ENCODE peak calls at places on chromosomes 12 and 14, in seven cellular contexts. One of them, this sample, is unnamed.

GRCh38 chr12:12172106-12172511 is 94.7 kb downstream of the LRP6 start:
- DNase-seq in HCEC 1CT: no peak
- DNase-seq in pancreas: no peak
- DNase-seq in GM12891: peak; percentile 9
- DNase-seq in aorta: no peak
- DNase-seq in stimulated activated CD8-positive, alpha-beta memory T cell treated with anti-CD3 and anti-CD28 coated beads, Interleukin-4, amount 100 ng/mL, for 1 hour: no peak
- DNase-seq in stimulated activated CD4-positive, alpha-beta T cell treated with anti-CD3 and anti-CD28 coated beads, Interleukin-4, amount 100 ng/mL, for 24 hours: peak; percentile 4
- DNase-seq in this sample: no peak

GRCh38 chr12:109448707-109449390 is 28.3 kb downstream of the KCTD10 start:
- DNase-seq in pancreas: no peak
- DNase-seq in aorta: no peak
- DNase-seq in stimulated activated CD8-positive, alpha-beta memory T cell treated with anti-CD3 and anti-CD28 coated beads, Interleukin-4, amount 100 ng/mL, for 1 hour: no peak
- DNase-seq in GM12891: no peak
- DNase-seq in HCEC 1CT: no peak
- DNase-seq in stimulated activated CD4-positive, alpha-beta T cell treated with anti-CD3 and anti-CD28 coated beads, Interleukin-4, amount 100 ng/mL, for 24 hours: no peak
- DNase-seq in this sample: no peak

GRCh38 chr14:93959239-93960107 is 16.9 kb downstream of the ASB2 start:
- DNase-seq in HCEC 1CT: peak; percentile 84
- DNase-seq in GM12891: peak; percentile 82
- DNase-seq in stimulated activated CD4-positive, alpha-beta T cell treated with anti-CD3 and anti-CD28 coated beads, Interleukin-4, amount 100 ng/mL, for 24 hours: peak; percentile 96
- DNase-seq in aorta: peak; percentile 88
- DNase-seq in pancreas: peak; percentile 60
- DNase-seq in stimulated activated CD8-positive, alpha-beta memory T cell treated with anti-CD3 and anti-CD28 coated beads, Interleukin-4, amount 100 ng/mL, for 1 hour: peak; percentile 74
- DNase-seq in this sample: peak; percentile 84

GRCh38 chr12:99975321-99975720 is 9.4 kb downstream of the ANKS1B start:
- DNase-seq in stimulated activated CD4-positive, alpha-beta T cell treated with anti-CD3 and anti-CD28 coated beads, Interleukin-4, amount 100 ng/mL, for 24 hours: no peak
- DNase-seq in pancreas: no peak
- DNase-seq in GM12891: no peak
- DNase-seq in aorta: no peak
- DNase-seq in stimulated activated CD8-positive, alpha-beta memory T cell treated with anti-CD3 and anti-CD28 coated beads, Interleukin-4, amount 100 ng/mL, for 1 hour: no peak
- DNase-seq in HCEC 1CT: no peak
- DNase-seq in this sample: no peak

GRCh38 chr14:22333408-22334274 is 255.4 kb downstream of the DAD1 start:
- DNase-seq in stimulated activated CD8-positive, alpha-beta memory T cell treated with anti-CD3 and anti-CD28 coated beads, Interleukin-4, amount 100 ng/mL, for 1 hour: no peak
- DNase-seq in stimulated activated CD4-positive, alpha-beta T cell treated with anti-CD3 and anti-CD28 coated beads, Interleukin-4, amount 100 ng/mL, for 24 hours: no peak
- DNase-seq in pancreas: peak; percentile 57
- DNase-seq in GM12891: no peak
- DNase-seq in HCEC 1CT: peak; percentile 67
- DNase-seq in aorta: no peak
- DNase-seq in this sample: no peak

GRCh38 chr12:114013601-114014345 is 47.6 kb upstream of the RBM19 start:
- DNase-seq in aorta: no peak
- DNase-seq in stimulated activated CD4-positive, alpha-beta T cell treated with anti-CD3 and anti-CD28 coated beads, Interleukin-4, amount 100 ng/mL, for 24 hours: no peak
- DNase-seq in HCEC 1CT: no peak
- DNase-seq in stimulated activated CD8-positive, alpha-beta memory T cell treated with anti-CD3 and anti-CD28 coated beads, Interleukin-4, amount 100 ng/mL, for 1 hour: no peak
- DNase-seq in GM12891: no peak
- DNase-seq in pancreas: no peak
- DNase-seq in this sample: no peak

GRCh38 chr12:122345042-122345441 is 77.4 kb downstream of the CLIP1 start:
- DNase-seq in stimulated activated CD8-positive, alpha-beta memory T cell treated with anti-CD3 and anti-CD28 coated beads, Interleukin-4, amount 100 ng/mL, for 1 hour: no peak
- DNase-seq in HCEC 1CT: no peak
- DNase-seq in GM12891: no peak
- DNase-seq in pancreas: no peak
- DNase-seq in aorta: no peak
- DNase-seq in stimulated activated CD4-positive, alpha-beta T cell treated with anti-CD3 and anti-CD28 coated beads, Interleukin-4, amount 100 ng/mL, for 24 hours: no peak
- DNase-seq in this sample: no peak

GRCh38 chr12:80443974-80444666 is at the start of gene PTPRQ:
- DNase-seq in stimulated activated CD8-positive, alpha-beta memory T cell treated with anti-CD3 and anti-CD28 coated beads, Interleukin-4, amount 100 ng/mL, for 1 hour: no peak
- DNase-seq in aorta: no peak
- DNase-seq in HCEC 1CT: peak; percentile 40
- DNase-seq in stimulated activated CD4-positive, alpha-beta T cell treated with anti-CD3 and anti-CD28 coated beads, Interleukin-4, amount 100 ng/mL, for 24 hours: no peak
- DNase-seq in pancreas: no peak
- DNase-seq in GM12891: no peak
- DNase-seq in this sample: no peak

GRCh38 chr12:124720019-124720686 is 143.5 kb downstream of the SCARB1 start:
- DNase-seq in pancreas: no peak
- DNase-seq in GM12891: no peak
- DNase-seq in HCEC 1CT: peak; percentile 63
- DNase-seq in stimulated activated CD8-positive, alpha-beta memory T cell treated with anti-CD3 and anti-CD28 coated beads, Interleukin-4, amount 100 ng/mL, for 1 hour: no peak
- DNase-seq in aorta: no peak
- DNase-seq in stimulated activated CD4-positive, alpha-beta T cell treated with anti-CD3 and anti-CD28 coated beads, Interleukin-4, amount 100 ng/mL, for 24 hours: no peak
- DNase-seq in this sample: no peak

GRCh38 chr12:95396849-95397498 is 77.0 kb upstream of the METAP2 start:
- DNase-seq in GM12891: no peak
- DNase-seq in stimulated activated CD4-positive, alpha-beta T cell treated with anti-CD3 and anti-CD28 coated beads, Interleukin-4, amount 100 ng/mL, for 24 hours: no peak
- DNase-seq in HCEC 1CT: peak; percentile 74
- DNase-seq in pancreas: no peak
- DNase-seq in aorta: no peak
- DNase-seq in stimulated activated CD8-positive, alpha-beta memory T cell treated with anti-CD3 and anti-CD28 coated beads, Interleukin-4, amount 100 ng/mL, for 1 hour: no peak
- DNase-seq in this sample: no peak

GRCh38 chr12:47736877-47737676 is 11.8 kb upstream of the ENDOU start:
- DNase-seq in HCEC 1CT: peak; percentile 37
- DNase-seq in GM12891: no peak
- DNase-seq in stimulated activated CD4-positive, alpha-beta T cell treated with anti-CD3 and anti-CD28 coated beads, Interleukin-4, amount 100 ng/mL, for 24 hours: no peak
- DNase-seq in stimulated activated CD8-positive, alpha-beta memory T cell treated with anti-CD3 and anti-CD28 coated beads, Interleukin-4, amount 100 ng/mL, for 1 hour: no peak
- DNase-seq in aorta: peak; percentile 95
- DNase-seq in pancreas: peak; percentile 92
- DNase-seq in this sample: no peak

GRCh38 chr14:90780519-90780918 is 35.7 kb downstream of the TTC7B start:
- DNase-seq in GM12891: no peak
- DNase-seq in stimulated activated CD4-positive, alpha-beta T cell treated with anti-CD3 and anti-CD28 coated beads, Interleukin-4, amount 100 ng/mL, for 24 hours: no peak
- DNase-seq in aorta: no peak
- DNase-seq in stimulated activated CD8-positive, alpha-beta memory T cell treated with anti-CD3 and anti-CD28 coated beads, Interleukin-4, amount 100 ng/mL, for 1 hour: no peak
- DNase-seq in pancreas: no peak
- DNase-seq in HCEC 1CT: no peak
- DNase-seq in this sample: no peak